ENCODE peak calls at places on chromosomes 7 and 10, in seven cellular contexts. A, O, B, H, U, S and D are unnamed samples. For H3K4me1, the result is how much of the 10 kb centered on the place peaks cover.

GRCh38 chr10:97573021-97573420 is 442 bp downstream of the ANKRD2 start:
- DNase-seq in A (no peak), O (no peak), B (peak), H (no peak), U (no peak), S (no peak), D (no peak)

GRCh38 chr10:76282122-76283030 is 851.0 kb downstream of the LRMDA start:
- DNase-seq in A (no peak), O (no peak), B (peak), H (no peak), U (no peak), S (no peak), D (no peak)

GRCh38 chr7:90347759-90348158 is 1.2 kb downstream of the GTPBP10 start:
- DNase-seq in A (no peak), O (no peak), B (no peak), H (no peak), U (no peak), S (no peak), D (no peak)

GRCh38 chr10:74640134-74640533 is 186.3 kb upstream of the KAT6B start:
- DNase-seq in A (no peak), O (no peak), B (peak), H (no peak), U (no peak), S (peak), D (no peak)

GRCh38 chr7:128906001-128906765 is 4.3 kb downstream of the KCP start:
- DNase-seq in A (no peak), O (no peak), B (no peak), H (peak), U (no peak), S (no peak), D (peak)

GRCh38 chr10:120406380-120406779 is 50.6 kb upstream of the PLPP4 start:
- DNase-seq in A (no peak), O (no peak), B (no peak), H (no peak), U (peak), S (no peak), D (no peak)

GRCh38 chr10:23630880-23631279 is 192.0 kb downstream of the OTUD1 start:
- DNase-seq in A (no peak), O (no peak), B (no peak), H (no peak), U (no peak), S (no peak), D (no peak)

GRCh38 chr10:100575781-100576635 is 40.3 kb downstream of the HIF1AN start:
- DNase-seq in A (no peak), O (no peak), B (no peak), H (no peak), U (no peak), S (no peak), D (no peak)

GRCh38 chr7:45324683-45325237 is 167.2 kb downstream of the RAMP3 start:
- DNase-seq in A (no peak), O (no peak), B (no peak), H (no peak), U (no peak), S (no peak), D (no peak)

GRCh38 chr7:116021237-116021636 is 9.3 kb downstream of the TFEC start:
- DNase-seq in A (no peak), O (no peak), B (no peak), H (no peak), U (no peak), S (no peak), D (no peak)

GRCh38 chr7:40329601-40330153 is 194.9 kb downstream of the SUGCT start:
- DNase-seq in A (no peak), O (no peak), B (peak), H (no peak), U (no peak), S (peak), D (no peak)

GRCh38 chr10:86651631-86652331 is 2.6 kb upstream of the OPN4 start:
- DNase-seq in A (no peak), O (no peak), B (no peak), H (peak), U (no peak), S (no peak), D (peak)

GRCh38 chr7:41809487-41810257 is 106.8 kb upstream of the INHBA start:
- DNase-seq in A (no peak), O (no peak), B (peak), H (no peak), U (no peak), S (no peak), D (no peak)

GRCh38 chr7:144821069-144821468 is 14.8 kb downstream of the TPK1 start:
- DNase-seq in A (no peak), O (no peak), B (no peak), H (no peak), U (no peak), S (no peak), D (no peak)

GRCh38 chr7:144818516-144818915 is 17.3 kb downstream of the TPK1 start:
- DNase-seq in A (peak), O (no peak), B (no peak), H (no peak), U (no peak), S (no peak), D (no peak)

GRCh38 chr7:144819566-144819965 is 16.3 kb downstream of the TPK1 start:
- DNase-seq in A (no peak), O (no peak), B (no peak), H (no peak), U (no peak), S (no peak), D (no peak)

GRCh38 chr7:144822223-144822622 is 13.6 kb downstream of the TPK1 start:
- DNase-seq in A (no peak), O (no peak), B (no peak), H (no peak), U (no peak), S (no peak), D (no peak)

GRCh38 chr7:144820557-144820956 is 15.3 kb downstream of the TPK1 start:
- DNase-seq in A (no peak), O (no peak), B (no peak), H (no peak), U (no peak), S (no peak), D (no peak)
- H3K4me1 ChIP-seq in A (under half), O (under half), B (under half), H (under half), U (under half), S (under half), D (under half)

DNA sequence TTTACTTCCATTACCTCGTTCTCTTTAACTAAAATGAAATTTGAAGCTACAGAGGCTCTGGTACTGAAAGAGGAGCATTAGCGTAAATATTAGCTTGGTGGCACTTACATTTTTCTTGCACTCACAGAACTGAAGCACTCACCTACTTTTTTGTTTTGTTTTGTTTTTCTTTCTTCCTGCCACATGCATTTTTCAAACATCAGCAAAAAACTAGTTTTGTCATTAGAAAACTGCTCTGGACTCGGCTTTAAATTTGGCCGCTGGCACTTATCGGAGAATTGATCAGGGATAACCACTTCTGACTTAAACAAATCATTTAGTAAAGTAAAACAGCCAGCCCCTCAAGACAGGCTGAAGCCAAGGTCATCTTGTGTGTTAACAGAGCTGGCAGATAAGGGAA is 216.3 kb downstream of the SFMBT2 start:
- DNase-seq in A (no peak), O (no peak), B (no peak), H (no peak), U (no peak), S (no peak), D (no peak)
- H3K4me3 ChIP-seq in A (no peak), O (no peak), B (no peak), H (no peak), U (no peak), S (no peak), D (no peak)

DNA sequence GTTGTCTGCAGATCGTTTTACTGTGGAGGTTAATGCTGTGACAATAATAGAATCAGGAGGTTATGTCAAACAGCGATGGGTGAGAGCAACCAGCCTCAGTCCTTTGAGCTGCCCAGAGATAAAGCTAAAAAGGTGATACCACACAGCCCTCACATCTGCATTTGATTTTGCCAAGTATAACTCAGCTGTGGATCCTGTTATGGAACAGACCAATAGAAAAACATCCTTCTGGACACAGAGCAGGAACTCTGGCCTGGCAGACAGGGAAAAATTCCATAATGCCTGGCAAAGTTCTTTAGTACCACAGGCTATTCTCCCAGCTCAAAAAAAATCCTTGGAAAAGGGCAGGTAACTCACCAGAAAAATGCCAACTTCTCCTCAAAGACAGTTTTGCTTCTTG is 87.1 kb upstream of the PDLIM1 start:
- DNase-seq in A (no peak), O (no peak), B (no peak), H (no peak), U (no peak), S (no peak), D (no peak)
- H3K4me1 ChIP-seq in A (under half), O (under half), B (under half), H (under half), U (under half), S (under half), D (under half)

DNA sequence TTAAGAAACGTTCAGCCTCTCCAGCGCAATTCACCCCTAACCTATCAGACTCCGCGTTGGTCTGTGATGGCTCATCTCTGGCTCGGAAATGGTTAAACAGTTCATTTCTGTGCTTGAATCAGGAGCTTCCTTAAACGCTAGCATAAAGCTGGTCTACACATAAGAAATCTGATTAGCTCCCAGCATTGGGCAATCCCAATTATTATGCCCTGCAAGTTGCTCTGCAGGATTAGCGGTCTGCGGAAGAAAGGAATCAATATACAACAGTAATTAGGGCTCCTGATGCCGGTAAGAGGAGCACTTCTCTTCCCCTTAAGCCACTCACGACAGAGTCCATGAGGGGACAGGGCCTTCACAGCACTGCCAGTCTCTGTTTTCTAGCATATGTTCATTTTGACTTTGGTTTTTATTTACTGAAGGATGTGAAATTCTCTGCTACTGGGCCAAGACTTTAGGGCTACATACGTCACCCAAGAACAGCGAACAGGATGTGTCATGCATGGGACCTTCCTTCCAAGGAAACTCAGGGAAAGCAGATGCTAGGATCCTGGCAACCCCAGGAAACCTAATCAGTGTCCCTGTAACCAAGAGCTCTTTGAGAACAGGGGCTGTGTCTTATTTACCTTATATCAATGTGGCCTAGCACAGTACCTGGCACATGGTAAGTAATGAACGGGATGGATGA is 324.4 kb downstream of the KCNMA1 start:
- DNase-seq in A (no peak), O (no peak), B (peak), H (no peak), U (no peak), S (no peak), D (no peak)
- H3K4me3 ChIP-seq in A (no peak), O (no peak), B (no peak), H (no peak), U (no peak), S (no peak), D (no peak)

GRCh38 chr7:22154130-22154529 is 202.8 kb downstream of the RAPGEF5 start:
- DNase-seq in A (no peak), O (no peak), B (no peak), H (no peak), U (no peak), S (no peak), D (no peak)
- H3K4me1 ChIP-seq in A (under half), O (under half), B (under half), H (under half), U (under half), S (under half), D (under half)

DNA sequence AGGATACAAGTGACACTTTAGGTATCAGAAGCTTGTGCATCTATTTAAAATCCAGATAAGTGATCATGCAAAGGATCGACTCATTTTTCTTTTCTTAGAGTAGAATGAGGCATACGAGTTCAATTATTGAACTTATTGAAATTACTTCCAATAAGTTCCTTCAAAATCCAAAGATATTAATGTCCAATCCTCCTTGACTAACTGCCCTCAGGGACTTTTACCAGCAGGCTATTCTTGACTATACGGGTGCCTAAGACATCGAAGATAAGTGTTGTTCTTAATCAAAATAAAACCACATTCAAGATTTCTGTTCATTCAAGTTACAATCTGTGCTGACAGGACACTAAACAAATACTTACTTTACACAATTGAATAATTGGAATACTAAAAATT is 74.5 kb upstream of the SP4 start:
- DNase-seq in A (no peak), O (no peak), B (no peak), H (no peak), U (no peak), S (no peak), D (no peak)
- H3K4me3 ChIP-seq in A (no peak), O (no peak), B (no peak), H (no peak), U (no peak), S (no peak), D (no peak)

GRCh38 chr7:43763183-43763582 is 4.7 kb downstream of the BLVRA start:
- DNase-seq in A (no peak), O (no peak), B (no peak), H (no peak), U (peak), S (no peak), D (no peak)
- H3K4me1 ChIP-seq in A (under half), O (under half), B (under half), H (under half), U (under half), S (under half), D (under half)

DNA sequence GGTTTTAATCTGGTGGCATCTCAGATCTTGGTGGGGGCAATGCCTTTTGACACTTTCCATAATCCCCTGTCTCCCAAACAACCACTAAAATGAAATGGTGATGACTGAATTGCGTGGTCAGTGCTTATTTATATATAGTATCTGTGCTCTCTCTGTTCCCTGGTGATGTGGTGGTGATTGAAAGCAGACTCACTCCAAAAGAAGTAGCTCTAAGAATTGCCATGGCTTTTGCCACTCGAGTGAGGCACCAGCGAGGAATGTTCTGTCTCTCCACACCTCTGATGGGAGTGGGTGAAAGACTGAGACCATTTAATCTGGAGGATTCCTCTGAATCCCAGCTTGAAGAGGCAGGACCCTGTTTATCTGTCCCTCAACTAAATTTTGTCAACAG is 2.8 kb downstream of the DUSP5 start:
- DNase-seq in A (no peak), O (no peak), B (peak), H (no peak), U (no peak), S (no peak), D (no peak)
- H3K4me3 ChIP-seq in A (peak), O (no peak), B (peak), H (no peak), U (no peak), S (no peak), D (no peak)

GRCh38 chr10:26485150-26485941 is 47.2 kb downstream of the APBB1IP start:
- DNase-seq in A (no peak), O (no peak), B (no peak), H (no peak), U (no peak), S (no peak), D (no peak)

GRCh38 chr10:26480909-26481703 is 43.0 kb downstream of the APBB1IP start:
- DNase-seq in A (peak), O (no peak), B (no peak), H (no peak), U (no peak), S (no peak), D (no peak)

GRCh38 chr10:26486304-26486703 is 48.2 kb downstream of the APBB1IP start:
- DNase-seq in A (no peak), O (no peak), B (peak), H (no peak), U (no peak), S (peak), D (no peak)

GRCh38 chr10:26481914-26482550 is 43.9 kb downstream of the APBB1IP start:
- DNase-seq in A (peak), O (no peak), B (no peak), H (no peak), U (no peak), S (no peak), D (no peak)

GRCh38 chr10:26483554-26483953 is 45.4 kb downstream of the APBB1IP start:
- DNase-seq in A (no peak), O (no peak), B (no peak), H (no peak), U (no peak), S (no peak), D (no peak)
- H3K4me1 ChIP-seq in A (under half), O (under half), B (under half), H (under half), U (under half), S (under half), D (under half)

GRCh38 chr7:95921543-95921942 is 149.2 kb downstream of the DYNC1I1 start:
- DNase-seq in A (no peak), O (no peak), B (no peak), H (no peak), U (no peak), S (no peak), D (no peak)

GRCh38 chr7:95919574-95919973 is 147.2 kb downstream of the DYNC1I1 start:
- DNase-seq in A (no peak), O (no peak), B (no peak), H (no peak), U (no peak), S (no peak), D (no peak)

GRCh38 chr7:95917622-95918021 is 145.3 kb downstream of the DYNC1I1 start:
- DNase-seq in A (no peak), O (no peak), B (no peak), H (no peak), U (no peak), S (no peak), D (no peak)

GRCh38 chr7:95915731-95916130 is 143.4 kb downstream of the DYNC1I1 start:
- DNase-seq in A (no peak), O (no peak), B (no peak), H (no peak), U (no peak), S (no peak), D (no peak)

DNA sequence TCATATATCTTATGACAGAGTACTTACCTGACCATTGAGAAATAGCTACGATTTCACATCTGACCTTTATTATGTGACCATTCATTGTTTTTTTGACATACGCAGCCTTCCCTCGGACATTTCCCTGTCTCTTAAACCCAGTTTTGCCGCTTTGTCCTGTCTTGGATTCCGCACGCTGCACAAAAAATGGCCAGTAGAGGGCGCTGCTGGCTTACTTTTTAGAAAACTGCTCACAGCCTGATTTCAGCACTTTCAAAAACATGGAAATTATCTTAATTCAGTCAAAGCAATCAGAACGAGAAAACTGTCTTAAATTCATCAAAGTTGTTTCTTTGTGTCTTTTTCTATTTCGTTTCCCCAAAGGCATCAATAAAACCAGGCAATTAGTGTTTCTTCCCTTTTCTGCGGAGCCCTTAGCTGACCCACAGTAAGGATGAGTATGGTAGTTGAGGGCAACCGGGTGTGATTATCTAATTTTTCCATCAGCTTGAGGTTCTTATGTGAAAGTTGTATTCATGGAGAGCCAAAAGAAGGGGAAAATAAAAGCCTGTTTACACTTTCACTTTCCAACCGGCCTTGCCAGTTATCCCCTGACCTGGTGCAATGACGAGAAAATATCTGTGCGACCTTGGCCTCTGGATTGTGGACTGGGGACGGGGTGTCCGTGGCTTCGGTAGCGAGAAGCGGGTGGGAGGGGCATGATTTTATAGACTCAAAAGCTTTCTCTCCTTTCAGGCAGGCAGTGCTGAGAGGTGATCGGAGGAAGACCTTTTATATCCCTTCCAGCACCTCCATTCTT is 144.4 kb downstream of the DYNC1I1 start:
- DNase-seq in A (peak), O (peak), B (peak), H (peak), U (peak), S (peak), D (no peak)
- H3K4me3 ChIP-seq in A (no peak), O (no peak), B (no peak), H (peak), U (no peak), S (no peak), D (no peak)